ENCODE peak calls at places on chromosomes 3 and 15, in eight cellular contexts. A is activated T-helper 1 cell treated with Interleukin-2 at 50 U/mL for 16 hours, V is stomach, K is Peyer's patch, S is dermis blood vessel endothelial cell, H is vagina, I is psoas muscle, J is Karpas-422. Z is an unnamed sample.

GRCh38 chr15:94064676-94065313 is 166.6 kb upstream of the MCTP2 start:
- DNase-seq in A (no peak), V (no peak), K (no peak), S (no peak), H (no peak), I (no peak), J (no peak), Z (no peak)

GRCh38 chr15:51270706-51271105 is 67.7 kb downstream of the CYP19A1 start:
- DNase-seq in A (no peak), V (no peak), K (no peak), S (no peak), H (no peak), I (no peak), J (no peak), Z (no peak)

GRCh38 chr15:83053151-83053550 is 13.9 kb downstream of the BTBD1 start:
- DNase-seq in A (no peak), V (no peak), K (no peak), S (peak), H (no peak), I (no peak), J (no peak), Z (no peak)

GRCh38 chr15:40330368-40330836 is 6.9 kb downstream of the INAFM2 start:
- DNase-seq in A (no peak), V (no peak), K (peak), S (no peak), H (no peak), I (no peak), J (no peak), Z (no peak)

GRCh38 chr3:46672349-46672695 is 21.2 kb downstream of the ALS2CL start:
- DNase-seq in A (no peak), V (no peak), K (peak), S (no peak), H (no peak), I (no peak), J (no peak), Z (no peak)

GRCh38 chr3:71168043-71168720 is 415.3 kb downstream of the FOXP1 start:
- DNase-seq in A (no peak), V (no peak), K (no peak), S (peak), H (no peak), I (no peak), J (no peak), Z (no peak)

GRCh38 chr3:122269045-122269444 is 56.0 kb upstream of the CSTA start:
- DNase-seq in A (no peak), V (no peak), K (no peak), S (no peak), H (no peak), I (no peak), J (no peak), Z (no peak)

GRCh38 chr15:65085990-65086679 is 9.6 kb downstream of the KBTBD13 start:
- DNase-seq in A (no peak), V (peak), K (peak), S (peak), H (no peak), I (no peak), J (peak), Z (no peak)

GRCh38 chr15:25947336-25948080 is 84.4 kb upstream of the ATP10A start:
- DNase-seq in A (no peak), V (no peak), K (no peak), S (no peak), H (no peak), I (no peak), J (no peak), Z (no peak)

GRCh38 chr3:89565098-89565497 is 457.7 kb downstream of the EPHA3 start:
- DNase-seq in A (no peak), V (no peak), K (no peak), S (no peak), H (no peak), I (no peak), J (no peak), Z (no peak)

GRCh38 chr3:100158877-100159563 is 44.7 kb upstream of the FILIP1L start:
- DNase-seq in A (no peak), V (no peak), K (no peak), S (peak), H (no peak), I (no peak), J (no peak), Z (no peak)

GRCh38 chr15:29045717-29046116 is 159.9 kb downstream of the APBA2 start:
- DNase-seq in A (no peak), V (no peak), K (no peak), S (peak), H (no peak), I (no peak), J (no peak), Z (no peak)

GRCh38 chr15:44813231-44813630 is 76.9 kb downstream of the TRIM69 start:
- DNase-seq in A (no peak), V (peak), K (peak), S (no peak), H (no peak), I (no peak), J (no peak), Z (no peak)

GRCh38 chr3:102113421-102114041 is 264.2 kb downstream of the NFKBIZ start:
- DNase-seq in A (no peak), V (no peak), K (peak), S (no peak), H (no peak), I (no peak), J (no peak), Z (no peak)

GRCh38 chr3:185330644-185331043 is 32.3 kb upstream of the MAP3K13 start:
- DNase-seq in A (no peak), V (no peak), K (no peak), S (no peak), H (no peak), I (no peak), J (no peak), Z (no peak)

GRCh38 chr3:126951561-126951960 is 31.4 kb upstream of the PLXNA1 start:
- DNase-seq in A (no peak), V (no peak), K (peak), S (no peak), H (no peak), I (no peak), J (no peak), Z (no peak)

GRCh38 chr3:136142592-136142991 is 53.5 kb downstream of the MSL2 start:
- DNase-seq in A (no peak), V (no peak), K (no peak), S (peak), H (no peak), I (no peak), J (peak), Z (no peak)

GRCh38 chr15:69712999-69713398 is 260.4 kb downstream of the RPLP1 start:
- DNase-seq in A (no peak), V (no peak), K (no peak), S (no peak), H (no peak), I (no peak), J (no peak), Z (no peak)

GRCh38 chr15:50017522-50017921 is 101.5 kb downstream of the ATP8B4 start:
- DNase-seq in A (no peak), V (no peak), K (no peak), S (no peak), H (no peak), I (no peak), J (no peak), Z (no peak)

GRCh38 chr3:30342319-30343060 is 263.9 kb upstream of the TGFBR2 start:
- DNase-seq in A (no peak), V (no peak), K (peak), S (peak), H (no peak), I (no peak), J (no peak), Z (no peak)

GRCh38 chr3:98657429-98657828 is 64.0 kb upstream of the CPOX start:
- DNase-seq in A (no peak), V (peak), K (peak), S (no peak), H (no peak), I (no peak), J (no peak), Z (peak)

GRCh38 chr3:123344175-123344908 is 104.5 kb downstream of the ADCY5 start:
- DNase-seq in A (no peak), V (no peak), K (no peak), S (peak), H (no peak), I (no peak), J (peak), Z (no peak)

GRCh38 chr3:65497846-65498245 is 540.9 kb downstream of the MAGI1 start:
- DNase-seq in A (no peak), V (no peak), K (no peak), S (no peak), H (no peak), I (no peak), J (no peak), Z (no peak)